ENCODE peak calls at places on chromosome 7, in six cellular contexts. One of them, this sample, is unnamed.

GRCh38 chr7:46229409-46229808 is 308.3 kb upstream of the IGFBP3 start:
- DNase-seq in A549: peak; percentile 33
- DNase-seq in vagina: no peak
- DNase-seq in stomach: no peak
- DNase-seq in uterus: no peak
- DNase-seq in heart left ventricle: no peak
- DNase-seq in this sample: no peak

GRCh38 chr7:18607025-18607424 is 111.5 kb downstream of the HDAC9 start:
- DNase-seq in A549: no peak
- DNase-seq in vagina: no peak
- DNase-seq in stomach: no peak
- DNase-seq in uterus: no peak
- DNase-seq in heart left ventricle: no peak
- DNase-seq in this sample: no peak

GRCh38 chr7:4838626-4839334 is 23.1 kb downstream of the PAPOLB start:
- DNase-seq in A549: no peak
- DNase-seq in vagina: no peak
- DNase-seq in stomach: no peak
- DNase-seq in uterus: no peak
- DNase-seq in heart left ventricle: no peak
- DNase-seq in this sample: no peak

GRCh38 chr7:158811894-158812293 is 17.4 kb downstream of the ESYT2 start:
- DNase-seq in A549: no peak
- DNase-seq in vagina: no peak
- DNase-seq in stomach: no peak
- DNase-seq in uterus: no peak
- DNase-seq in heart left ventricle: no peak
- DNase-seq in this sample: no peak

GRCh38 chr7:2929321-2930201 is 85.5 kb upstream of the GNA12 start:
- DNase-seq in A549: no peak
- DNase-seq in vagina: no peak
- DNase-seq in stomach: no peak
- DNase-seq in uterus: no peak
- DNase-seq in heart left ventricle: peak; percentile 37
- DNase-seq in this sample: peak; percentile 13

GRCh38 chr7:29229946-29230345 is 35.4 kb downstream of the CHN2 start:
- DNase-seq in A549: no peak
- DNase-seq in vagina: no peak
- DNase-seq in stomach: no peak
- DNase-seq in uterus: no peak
- DNase-seq in heart left ventricle: no peak
- DNase-seq in this sample: no peak

GRCh38 chr7:4681922-4682620 is at the start of gene FOXK1:
- DNase-seq in A549: peak; percentile 46
- DNase-seq in vagina: no peak
- DNase-seq in stomach: peak; percentile 78
- DNase-seq in uterus: peak; percentile 62
- DNase-seq in heart left ventricle: peak; percentile 92
- DNase-seq in this sample: peak; percentile 73

GRCh38 chr7:117659453-117660086 is 179.7 kb downstream of the CFTR start:
- DNase-seq in A549: no peak
- DNase-seq in vagina: no peak
- DNase-seq in stomach: no peak
- DNase-seq in uterus: no peak
- DNase-seq in heart left ventricle: no peak
- DNase-seq in this sample: no peak

GRCh38 chr7:158479021-158479679 is 108.5 kb downstream of the PTPRN2 start:
- DNase-seq in A549: no peak
- DNase-seq in vagina: no peak
- DNase-seq in stomach: no peak
- DNase-seq in uterus: no peak
- DNase-seq in heart left ventricle: no peak
- DNase-seq in this sample: no peak

GRCh38 chr7:137038706-137039105 is 170.3 kb downstream of the CHRM2 start:
- DNase-seq in A549: no peak
- DNase-seq in vagina: no peak
- DNase-seq in stomach: no peak
- DNase-seq in uterus: no peak
- DNase-seq in heart left ventricle: no peak
- DNase-seq in this sample: no peak

GRCh38 chr7:76356823-76357222 is 2.0 kb downstream of the YWHAG start:
- DNase-seq in A549: no peak
- DNase-seq in vagina: no peak
- DNase-seq in stomach: no peak
- DNase-seq in uterus: no peak
- DNase-seq in heart left ventricle: no peak
- DNase-seq in this sample: no peak

GRCh38 chr7:35846816-35847412 is 46.1 kb downstream of the SEPTIN7 start:
- DNase-seq in A549: no peak
- DNase-seq in vagina: no peak
- DNase-seq in stomach: no peak
- DNase-seq in uterus: no peak
- DNase-seq in heart left ventricle: no peak
- DNase-seq in this sample: no peak

GRCh38 chr7:100156331-100157068 is 2.0 kb downstream of the TRAPPC14 start:
- DNase-seq in A549: no peak
- DNase-seq in vagina: no peak
- DNase-seq in stomach: no peak
- DNase-seq in uterus: no peak
- DNase-seq in heart left ventricle: no peak
- DNase-seq in this sample: no peak
- TF ChIP-seq POLR2A in A549: no peak
- TF ChIP-seq POLR2A in vagina: no peak
- TF ChIP-seq POLR2A in stomach: no peak
- TF ChIP-seq POLR2A in uterus: no peak
- TF ChIP-seq POLR2A in heart left ventricle: no peak
- TF ChIP-seq POLR2A in this sample: no peak

DNA sequence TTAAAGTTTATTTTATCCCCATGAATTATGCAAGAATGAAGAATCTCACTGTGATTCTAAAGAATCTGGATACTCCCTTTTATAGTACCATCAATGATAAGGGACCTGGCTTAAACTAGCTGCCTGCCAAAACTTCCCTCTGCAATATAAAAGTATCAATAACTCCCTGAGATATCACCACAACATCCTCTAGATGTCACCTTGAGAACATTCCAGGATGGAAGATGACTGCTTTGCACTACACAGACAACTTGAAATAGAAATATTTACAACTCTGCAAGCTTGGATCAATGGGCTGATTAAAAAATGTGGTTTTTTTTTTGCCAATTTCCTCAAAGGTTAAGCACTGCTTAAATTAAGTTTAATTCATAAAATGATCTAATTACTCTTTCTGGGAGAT is 142.0 kb downstream of the SLC25A13 start:
- DNase-seq in A549: no peak
- DNase-seq in vagina: no peak
- DNase-seq in stomach: no peak
- DNase-seq in uterus: no peak
- DNase-seq in heart left ventricle: no peak
- DNase-seq in this sample: no peak
- TF ChIP-seq CTCF in A549: no peak
- TF ChIP-seq CTCF in vagina: no peak
- TF ChIP-seq CTCF in stomach: no peak
- TF ChIP-seq CTCF in uterus: no peak
- TF ChIP-seq CTCF in heart left ventricle: no peak
- TF ChIP-seq CTCF in this sample: no peak

GRCh38 chr7:141397236-141398163 is 153.7 kb upstream of the AGK start:
- DNase-seq in A549: no peak
- DNase-seq in vagina: no peak
- DNase-seq in stomach: no peak
- DNase-seq in uterus: no peak
- DNase-seq in heart left ventricle: no peak
- DNase-seq in this sample: no peak
- TF ChIP-seq POLR2A in A549: no peak
- TF ChIP-seq POLR2A in vagina: no peak
- TF ChIP-seq POLR2A in stomach: no peak
- TF ChIP-seq POLR2A in uterus: no peak
- TF ChIP-seq POLR2A in heart left ventricle: no peak
- TF ChIP-seq POLR2A in this sample: no peak

DNA sequence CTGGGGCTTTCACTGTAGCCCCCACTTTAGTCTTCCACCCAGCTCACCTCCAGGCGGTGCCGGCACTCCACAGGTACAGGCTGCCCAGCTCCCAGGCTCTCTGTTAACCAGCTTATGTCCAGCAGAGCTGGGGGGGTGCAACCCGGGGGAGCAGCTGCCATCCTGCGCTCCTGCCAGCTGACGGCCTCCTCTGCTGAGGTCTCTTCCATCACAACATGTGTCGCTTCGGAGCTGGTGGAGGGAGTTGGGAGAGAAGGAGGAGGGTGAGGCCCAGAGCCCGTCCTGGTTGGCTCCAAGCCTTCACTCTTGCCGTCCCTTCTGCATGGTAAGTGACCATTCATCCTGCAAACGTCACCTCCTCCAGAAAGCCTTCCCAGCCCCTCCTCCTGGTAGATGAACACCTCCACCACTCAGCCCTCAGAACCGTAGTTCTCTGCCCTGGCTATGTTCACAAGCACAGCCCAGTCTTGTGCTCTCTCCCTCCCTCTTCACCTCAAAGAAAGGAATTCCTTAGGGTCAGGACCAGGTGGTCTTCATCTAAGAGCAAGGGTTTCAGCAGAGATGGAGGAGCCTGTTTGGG is 1.6 kb downstream of the POLM start:
- DNase-seq in A549: no peak
- DNase-seq in vagina: no peak
- DNase-seq in stomach: no peak
- DNase-seq in uterus: no peak
- DNase-seq in heart left ventricle: no peak
- DNase-seq in this sample: no peak
- TF ChIP-seq CTCF in A549: no peak
- TF ChIP-seq CTCF in vagina: no peak
- TF ChIP-seq CTCF in stomach: no peak
- TF ChIP-seq CTCF in uterus: no peak
- TF ChIP-seq CTCF in heart left ventricle: no peak
- TF ChIP-seq CTCF in this sample: no peak

GRCh38 chr7:44284216-44284615 is 41.2 kb downstream of the CAMK2B start:
- DNase-seq in A549: no peak
- DNase-seq in vagina: no peak
- DNase-seq in stomach: no peak
- DNase-seq in uterus: peak; percentile 9
- DNase-seq in heart left ventricle: no peak
- DNase-seq in this sample: peak; percentile 16

GRCh38 chr7:44284881-44285541 is 40.4 kb downstream of the CAMK2B start:
- DNase-seq in A549: no peak
- DNase-seq in vagina: no peak
- DNase-seq in stomach: no peak
- DNase-seq in uterus: peak; percentile 5
- DNase-seq in heart left ventricle: no peak
- DNase-seq in this sample: peak; percentile 6

GRCh38 chr7:44281811-44282600 is 43.4 kb downstream of the CAMK2B start:
- DNase-seq in A549: no peak
- DNase-seq in vagina: no peak
- DNase-seq in stomach: no peak
- DNase-seq in uterus: peak; percentile 8
- DNase-seq in heart left ventricle: no peak
- DNase-seq in this sample: peak; percentile 15

GRCh38 chr7:44282601-44283171 is 42.7 kb downstream of the CAMK2B start:
- DNase-seq in A549: no peak
- DNase-seq in vagina: no peak
- DNase-seq in stomach: no peak
- DNase-seq in uterus: no peak
- DNase-seq in heart left ventricle: no peak
- DNase-seq in this sample: peak; percentile 8

GRCh38 chr7:44283381-44284211 is 41.8 kb downstream of the CAMK2B start:
- DNase-seq in A549: no peak
- DNase-seq in vagina: no peak
- DNase-seq in stomach: no peak
- DNase-seq in uterus: peak; percentile 6
- DNase-seq in heart left ventricle: peak; percentile 64
- DNase-seq in this sample: peak; percentile 7
- TF ChIP-seq POLR2A in A549: no peak
- TF ChIP-seq POLR2A in vagina: no peak
- TF ChIP-seq POLR2A in stomach: no peak
- TF ChIP-seq POLR2A in uterus: no peak
- TF ChIP-seq POLR2A in heart left ventricle: no peak
- TF ChIP-seq POLR2A in this sample: no peak

This sample was measured in ovary.